ENCODE peak calls at places on chromosomes 11 and 22, in six cellular contexts. A is SJSA1; W is cardiac muscle cell; S is adrenal gland; T is CD8-positive, alpha-beta T cell; R is GM23248. Y is an unnamed sample.

GRCh38 chr11:44534215-44534711 is 31.2 kb upstream of the CD82 start:
- DNase-seq in R (no peak), T (no peak), W (no peak), A (no peak), S (no peak), Y (no peak)

GRCh38 chr11:8833568-8834275 is 77.3 kb upstream of the AKIP1 start:
- DNase-seq in A (no peak), S (no peak), T (no peak), W (no peak), R (peak; percentile 82), Y (no peak)

GRCh38 chr22:30312053-30312452 is 14.7 kb downstream of the TBC1D10A start:
- DNase-seq in R (peak; percentile 91), T (no peak), S (peak; percentile 73), W (no peak), A (peak; percentile 69), Y (no peak)

GRCh38 chr22:41369837-41370236 is 11.9 kb upstream of the TEF start:
- DNase-seq in R (no peak), S (no peak), T (no peak), A (no peak), W (no peak), Y (no peak)

GRCh38 chr11:63682045-63682915 is 980 bp downstream of the RTN3 start:
- DNase-seq in R (peak; percentile 74), W (peak; percentile 44), S (peak; percentile 38), T (no peak), A (no peak), Y (peak; percentile 62)

GRCh38 chr11:65379698-65380459 is 2.6 kb downstream of the SLC25A45 start:
- DNase-seq in R (no peak), W (no peak), S (peak; percentile 25), T (no peak), A (no peak), Y (no peak)

GRCh38 chr11:130157111-130157510 is 2.5 kb upstream of the ST14 start:
- DNase-seq in T (no peak), A (no peak), W (no peak), R (no peak), S (no peak), Y (no peak)

GRCh38 chr22:31361743-31362142 is 15.6 kb upstream of the PATZ1 start:
- DNase-seq in W (no peak), S (no peak), A (no peak), T (no peak), R (no peak), Y (no peak)

GRCh38 chr11:2892215-2893020 is 6.8 kb upstream of the CDKN1C start:
- DNase-seq in A (no peak), S (no peak), T (peak; percentile 53), R (peak; percentile 55), W (peak; percentile 76), Y (peak; percentile 83)

GRCh38 chr11:2777871-2778629 is 78.3 kb upstream of the KCNQ1OT1 start:
- DNase-seq in W (peak; percentile 18), A (peak; percentile 47), R (no peak), S (peak; percentile 41), T (no peak), Y (peak; percentile 5)

GRCh38 chr11:63909621-63910506 is 7.1 kb downstream of the RCOR2 start:
- DNase-seq in R (no peak), A (no peak), S (no peak), W (peak; percentile 88), T (no peak), Y (no peak)

GRCh38 chr11:78961938-78962701 is 387.5 kb upstream of the NARS2 start:
- DNase-seq in T (no peak), A (no peak), W (peak; percentile 92), R (peak; percentile 35), S (peak; percentile 43), Y (peak; percentile 76)

GRCh38 chr11:106990322-106990721 is 28.0 kb downstream of the GUCY1A2 start:
- DNase-seq in S (no peak), R (no peak), W (no peak), A (no peak), T (no peak), Y (no peak)

GRCh38 chr11:27291302-27291889 is 71.6 kb downstream of the CCDC34 start:
- DNase-seq in R (peak; percentile 12), W (no peak), A (no peak), S (no peak), T (no peak), Y (peak; percentile 38)

GRCh38 chr11:27282806-27283205 is 80.2 kb downstream of the CCDC34 start:
- DNase-seq in W (no peak), S (peak; percentile 32), T (no peak), A (peak; percentile 70), R (peak; percentile 49), Y (no peak)

GRCh38 chr11:27290261-27290660 is 72.8 kb downstream of the CCDC34 start:
- DNase-seq in S (no peak), T (no peak), W (no peak), R (peak; percentile 52), A (peak; percentile 80), Y (no peak)

GRCh38 chr11:27285761-27286160 is 77.3 kb downstream of the CCDC34 start:
- DNase-seq in T (no peak), A (no peak), R (no peak), W (peak; percentile 18), S (no peak), Y (no peak)

GRCh38 chr11:27287205-27287604 is 75.8 kb downstream of the CCDC34 start:
- DNase-seq in S (no peak), R (no peak), T (no peak), A (no peak), W (no peak), Y (no peak)
- H3K4me1 ChIP-seq in S (peaks cover 10% of the 10 kb centered on the region), R (peaks cover 35% of the 10 kb centered on the region), T (no peaks in the 10 kb centered on the region), A (peaks cover 39% of the 10 kb centered on the region), W (no peaks in the 10 kb centered on the region), Y (peaks cover 6% of the 10 kb centered on the region)

DNA sequence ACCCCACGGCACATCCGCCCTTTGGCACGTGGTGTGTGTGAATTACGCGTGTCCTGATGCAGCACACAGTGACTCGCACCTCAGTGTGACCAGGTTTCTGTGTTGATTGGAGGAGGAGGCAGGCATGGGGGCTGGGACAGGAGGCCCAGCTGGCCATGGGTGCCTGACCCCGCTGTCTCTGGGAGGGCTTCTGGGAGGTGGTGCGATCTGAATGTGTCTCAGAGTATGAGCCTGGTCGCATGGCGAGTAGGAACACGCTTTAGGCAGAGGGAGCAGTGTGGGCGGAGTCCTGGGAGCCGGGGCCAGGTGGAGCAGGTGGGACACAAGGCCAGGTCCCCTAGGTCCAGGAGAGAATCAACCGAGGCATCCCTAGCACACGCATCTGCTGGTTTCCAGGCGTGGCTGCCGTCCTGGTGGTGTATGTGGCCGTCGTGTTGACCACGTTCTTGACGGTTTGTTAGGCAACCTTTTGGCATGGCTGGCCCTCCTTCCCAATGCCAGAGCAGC is 5.7 kb downstream of the GRAMD4 start:
- DNase-seq in A (no peak), R (no peak), W (no peak), T (no peak), S (no peak), Y (no peak)
- H3K4me1 ChIP-seq in A (no peaks in the 10 kb centered on the region), R (no peaks in the 10 kb centered on the region), W (no peaks in the 10 kb centered on the region), T (no peaks in the 10 kb centered on the region), S (no peaks in the 10 kb centered on the region), Y (no peaks in the 10 kb centered on the region)

GRCh38 chr11:12137938-12138731 is 27.7 kb downstream of the MICAL2 start:
- DNase-seq in R (peak; percentile 67), T (no peak), W (no peak), A (peak; percentile 79), S (no peak), Y (peak; percentile 59)

GRCh38 chr11:12141283-12141682 is 30.9 kb downstream of the MICAL2 start:
- DNase-seq in R (no peak), S (no peak), A (no peak), W (no peak), T (peak; percentile 4), Y (no peak)

GRCh38 chr11:12139144-12139881 is 28.9 kb downstream of the MICAL2 start:
- DNase-seq in A (peak; percentile 68), S (no peak), W (no peak), T (no peak), R (peak; percentile 38), Y (no peak)

GRCh38 chr11:12142179-12142578 is 31.8 kb downstream of the MICAL2 start:
- DNase-seq in R (no peak), A (no peak), T (no peak), S (no peak), W (no peak), Y (no peak)

GRCh38 chr11:12140186-12140938 is 30.0 kb downstream of the MICAL2 start:
- DNase-seq in A (no peak), R (no peak), T (no peak), S (no peak), W (no peak), Y (no peak)
- H3K4me1 ChIP-seq in A (peaks cover 36% of the 10 kb centered on the region), R (peaks cover 25% of the 10 kb centered on the region), T (peaks cover 34% of the 10 kb centered on the region), S (peaks cover 5% of the 10 kb centered on the region), W (peaks cover 48% of the 10 kb centered on the region), Y (peaks cover 8% of the 10 kb centered on the region)

DNA sequence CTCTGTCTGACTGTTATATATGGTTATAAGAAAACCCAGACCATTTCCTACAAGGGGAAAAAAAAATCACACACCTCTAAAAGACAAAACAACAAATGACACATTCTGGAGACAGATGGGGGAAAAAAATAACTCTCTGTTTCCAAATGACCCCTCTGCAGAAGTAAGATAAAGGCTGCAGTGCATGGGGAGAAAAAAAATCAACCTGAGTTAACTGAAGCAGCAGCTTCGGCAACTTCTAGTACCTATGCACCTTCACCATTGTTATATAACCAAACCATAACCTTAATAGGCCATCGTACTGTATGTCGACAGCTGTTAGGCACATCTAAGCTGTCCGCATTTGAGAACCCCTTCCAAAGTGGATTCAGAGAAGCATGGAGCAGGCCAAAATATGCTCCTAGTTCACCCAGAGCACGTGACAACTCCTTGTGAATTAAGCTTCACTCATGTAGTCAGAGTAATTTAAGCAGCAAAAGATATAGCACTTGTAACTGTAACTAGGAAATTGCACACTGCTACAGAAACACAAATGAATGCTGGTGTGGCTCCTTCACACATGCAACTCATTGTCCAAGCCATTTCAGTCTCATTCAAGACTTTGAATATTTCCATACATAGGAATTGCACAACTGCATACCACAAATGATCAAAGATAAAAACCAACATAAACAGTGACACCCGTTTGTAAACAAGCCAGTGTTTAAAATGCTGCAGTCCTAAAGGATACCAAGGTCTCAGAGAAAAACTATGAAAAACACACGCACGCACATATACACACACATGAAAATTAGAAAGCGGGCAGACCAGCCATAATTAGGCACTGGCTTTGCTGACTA is 2.7 kb downstream of the SIK3 start:
- DNase-seq in R (peak; percentile 74), A (no peak), S (no peak), W (no peak), T (no peak), Y (no peak)
- H3K4me1 ChIP-seq in R (peaks cover 42% of the 10 kb centered on the region), A (peaks cover 28% of the 10 kb centered on the region), S (peaks cover 56% of the 10 kb centered on the region), W (peaks cover 27% of the 10 kb centered on the region), T (peaks cover 55% of the 10 kb centered on the region), Y (peaks cover 24% of the 10 kb centered on the region)

DNA sequence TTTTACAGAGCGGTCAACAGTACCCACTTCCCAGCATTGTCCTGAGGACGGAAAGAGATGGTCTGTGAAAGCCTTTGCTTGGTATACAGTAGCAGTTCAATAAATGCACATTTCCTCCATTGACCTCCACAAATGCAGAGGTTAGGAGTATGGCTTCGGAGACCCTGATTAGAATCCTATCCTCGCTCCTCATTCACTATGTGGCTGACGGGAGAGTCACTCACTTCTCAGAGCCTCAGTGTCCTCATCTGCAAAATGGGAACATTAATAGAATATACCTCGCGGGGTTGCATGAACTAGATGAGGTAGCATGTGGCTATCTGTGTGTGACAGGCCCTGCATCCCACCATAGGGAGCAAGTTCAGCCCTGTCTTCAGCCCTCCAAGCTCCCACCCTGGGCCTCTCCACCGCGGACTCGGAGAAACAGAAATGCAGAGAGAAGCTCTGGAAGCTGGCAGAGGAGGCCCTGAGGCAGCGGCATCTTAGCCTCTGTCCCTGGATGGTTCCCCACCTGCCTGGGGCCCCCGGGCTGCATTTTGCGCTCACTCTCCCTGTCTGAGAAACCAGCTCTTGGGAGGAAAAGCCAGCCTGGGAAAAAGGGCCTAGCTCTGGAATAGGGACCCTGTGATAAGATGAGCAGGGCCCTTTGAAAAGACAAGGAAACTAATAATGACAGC is 11.9 kb upstream of the SPI1 start:
- DNase-seq in S (no peak), W (no peak), A (no peak), T (no peak), R (no peak), Y (no peak)
- H3K4me1 ChIP-seq in S (no peaks in the 10 kb centered on the region), W (peaks cover 15% of the 10 kb centered on the region), A (peaks cover 15% of the 10 kb centered on the region), T (peaks cover 54% of the 10 kb centered on the region), R (no peaks in the 10 kb centered on the region), Y (no peaks in the 10 kb centered on the region)

GRCh38 chr22:21839765-21840140 is 27.7 kb downstream of the MAPK1 start:
- DNase-seq in T (no peak), R (no peak), A (no peak), S (no peak), W (no peak), Y (no peak)
- H3K4me1 ChIP-seq in T (peaks cover 8% of the 10 kb centered on the region), R (peaks cover 22% of the 10 kb centered on the region), A (peaks cover 43% of the 10 kb centered on the region), S (peaks cover 37% of the 10 kb centered on the region), W (peaks cover 36% of the 10 kb centered on the region), Y (peaks cover 13% of the 10 kb centered on the region)

Y was measured in HAP-1.